ENCODE peak calls at places on chromosomes 5 and 9, in ten cellular contexts. O is HCT116, M is PC-3, Q is MM.1S, T is SK-N-SH, A is GM23338, P is GM23248, B is Karpas-422, N is hepatocyte, W is PC-9. R is an unnamed sample. For H3K9me2 and H3K4me1, the result is how much of the 10 kb centered on the place peaks cover.

GRCh38 chr9:95028855-95029219 is 288.7 kb downstream of the FANCC start:
- DNase-seq in N (no peak), Q (no peak), P (no peak), B (no peak), T (no peak), A (no peak), M (no peak), O (no peak), W (no peak), R (no peak)

GRCh38 chr9:106653111-106653697 is 209.8 kb upstream of the ZNF462 start:
- DNase-seq in A (no peak), P (no peak), W (no peak), B (peak), O (no peak), M (no peak), N (no peak), T (no peak), Q (no peak), R (no peak)

GRCh38 chr5:40556811-40557210 is 122.9 kb upstream of the PTGER4 start:
- DNase-seq in M (no peak), Q (no peak), O (no peak), N (no peak), T (no peak), P (no peak), B (no peak), W (no peak), A (no peak), R (no peak)

GRCh38 chr5:150144876-150145275 is 10.8 kb downstream of the PDGFRB start:
- DNase-seq in M (no peak), W (no peak), Q (no peak), O (no peak), P (no peak), A (no peak), B (no peak), N (no peak), T (no peak), R (no peak)

GRCh38 chr9:37938121-37938906 is 34.4 kb upstream of the SLC25A51 start:
- DNase-seq in T (peak), W (peak), Q (no peak), M (peak), O (no peak), B (no peak), P (peak), A (no peak), N (peak), R (no peak)

GRCh38 chr5:94691947-94692346 is 73.5 kb downstream of the SLF1 start:
- DNase-seq in Q (no peak), T (peak), B (no peak), W (no peak), A (no peak), N (peak), O (no peak), M (peak), P (peak), R (no peak)

GRCh38 chr5:119063579-119064379 is 7.1 kb upstream of the DMXL1 start:
- DNase-seq in T (no peak), B (no peak), W (no peak), M (peak), A (no peak), O (no peak), Q (no peak), P (peak), N (peak), R (no peak)

GRCh38 chr9:130893250-130894101 is 3.1 kb downstream of the QRFP start:
- DNase-seq in N (no peak), B (no peak), T (peak), M (no peak), Q (no peak), O (no peak), W (no peak), P (no peak), A (no peak), R (no peak)

GRCh38 chr9:32500768-32501167 is 25.2 kb downstream of the RIGI start:
- DNase-seq in W (no peak), O (no peak), Q (no peak), N (no peak), B (no peak), P (peak), M (peak), A (no peak), T (no peak), R (no peak)

GRCh38 chr5:95191330-95191729 is 93.6 kb downstream of the MCTP1 start:
- DNase-seq in A (no peak), M (no peak), B (no peak), O (no peak), W (no peak), P (no peak), N (no peak), Q (no peak), T (no peak), R (no peak)

GRCh38 chr9:31839273-31839672 is 545.2 kb upstream of the ACO1 start:
- DNase-seq in M (peak), N (peak), B (no peak), W (no peak), A (peak), P (no peak), O (no peak), T (no peak), Q (peak), R (no peak)

GRCh38 chr5:32984851-32985250 is 273.7 kb downstream of the NPR3 start:
- DNase-seq in O (no peak), A (no peak), Q (no peak), T (no peak), M (peak), B (no peak), N (no peak), P (peak), W (no peak), R (no peak)

GRCh38 chr9:127694890-127695735 is 11.7 kb upstream of the CFAP157 start:
- DNase-seq in P (peak), O (no peak), A (no peak), M (no peak), W (no peak), T (no peak), B (no peak), Q (no peak), N (no peak), R (no peak)

GRCh38 chr9:106619211-106619610 is 243.8 kb upstream of the ZNF462 start:
- DNase-seq in O (no peak), M (peak), P (peak), T (no peak), B (no peak), A (no peak), N (no peak), Q (no peak), W (no peak), R (no peak)

GRCh38 chr9:121367651-121368510 is 2.2 kb downstream of the STOM start:
- DNase-seq in Q (no peak), B (no peak), A (peak), N (no peak), O (no peak), T (no peak), M (no peak), P (peak), W (no peak), R (no peak)

GRCh38 chr9:91036826-91037510 is 235.3 kb downstream of the SYK start:
- DNase-seq in O (peak), P (peak), A (peak), T (peak), Q (no peak), N (peak), M (peak), W (peak), B (peak), R (peak)

GRCh38 chr9:81989700-81990099 is 1.1 kb downstream of the SPATA31D1 start:
- DNase-seq in W (no peak), Q (no peak), T (no peak), A (no peak), P (no peak), O (no peak), B (no peak), M (no peak), N (no peak), R (no peak)

GRCh38 chr5:66661149-66661548 is 65.0 kb downstream of the MAST4 start:
- DNase-seq in N (no peak), P (peak), B (no peak), T (no peak), A (no peak), Q (no peak), W (no peak), O (no peak), M (no peak), R (no peak)

GRCh38 chr5:177434437-177434836 is 8.0 kb downstream of the GRK6 start:
- DNase-seq in B (no peak), O (no peak), N (no peak), M (no peak), W (no peak), T (no peak), Q (no peak), A (no peak), P (no peak), R (no peak)

GRCh38 chr5:181241393-181241975 is 2.2 kb downstream of the RACK1 start:
- DNase-seq in Q (peak), W (peak), N (peak), M (peak), T (peak), P (peak), A (no peak), B (peak), O (no peak), R (peak)

GRCh38 chr5:163586431-163587033 is 81.1 kb downstream of the MAT2B start:
- DNase-seq in A (no peak), O (no peak), N (no peak), P (peak), M (no peak), T (no peak), W (no peak), B (no peak), Q (no peak), R (no peak)

GRCh38 chr5:176748073-176748966 is 62.0 kb upstream of the UNC5A start:
- DNase-seq in T (peak), W (no peak), Q (no peak), A (no peak), M (peak), N (no peak), O (no peak), P (no peak), B (no peak), R (no peak)

GRCh38 chr5:132823481-132824050 is 6.9 kb downstream of the SHROOM1 start:
- DNase-seq in O (no peak), A (no peak), B (no peak), Q (no peak), T (no peak), N (no peak), M (no peak), P (no peak), W (no peak), R (no peak)

GRCh38 chr9:95650720-95651119 is 133.9 kb upstream of the PTCH1 start:
- DNase-seq in B (no peak), W (no peak), P (no peak), M (no peak), A (no peak), O (no peak), N (no peak), T (no peak), Q (no peak), R (no peak)

GRCh38 chr5:147558826-147559225 is 49.0 kb upstream of the DPYSL3 start:
- DNase-seq in W (no peak), O (no peak), Q (peak), A (peak), N (peak), T (peak), B (peak), P (peak), M (peak), R (no peak)

GRCh38 chr5:117220730-117221129 is 646.1 kb upstream of the SEMA6A start:
- DNase-seq in Q (no peak), W (no peak), A (no peak), N (no peak), M (no peak), T (no peak), P (no peak), O (no peak), B (no peak), R (no peak)

GRCh38 chr5:35853652-35854051 is 3.0 kb upstream of the IL7R start:
- DNase-seq in W (no peak), P (no peak), B (no peak), A (no peak), Q (no peak), O (no peak), M (no peak), T (no peak), N (no peak), R (no peak)

GRCh38 chr5:671459-672328 is 21.5 kb downstream of the TPPP start:
- DNase-seq in P (peak), O (no peak), A (peak), M (peak), B (peak), T (peak), Q (peak), W (peak), N (peak), R (peak)

GRCh38 chr9:126151031-126151670 is 175.5 kb upstream of the MVB12B start:
- DNase-seq in W (no peak), P (no peak), O (no peak), M (no peak), Q (no peak), B (no peak), A (no peak), N (no peak), T (peak), R (no peak)

GRCh38 chr9:76717611-76718010 is 46.6 kb upstream of the PCA3 start:
- DNase-seq in W (no peak), M (no peak), P (peak), Q (no peak), T (no peak), B (no peak), N (no peak), A (no peak), O (no peak), R (no peak)

GRCh38 chr5:138543730-138544104 is 681 bp upstream of the ETF1 start:
- DNase-seq in W (no peak), A (no peak), P (no peak), N (no peak), O (no peak), M (no peak), Q (no peak), B (no peak), T (peak), R (no peak)

GRCh38 chr5:173888473-173889135 is 455 bp downstream of the CPEB4 start:
- DNase-seq in A (peak), P (peak), B (no peak), O (no peak), N (no peak), M (peak), Q (no peak), T (peak), W (no peak), R (no peak)

GRCh38 chr9:79663878-79664277 is 92.1 kb downstream of the TLE4 start:
- DNase-seq in B (no peak), N (no peak), P (peak), W (no peak), A (no peak), T (peak), M (no peak), Q (no peak), O (no peak), R (no peak)

GRCh38 chr9:125085703-125086477 is 57.4 kb downstream of the SCAI start:
- DNase-seq in O (no peak), W (no peak), N (no peak), B (peak), Q (no peak), T (no peak), M (no peak), P (no peak), A (no peak), R (peak)

GRCh38 chr5:180718810-180719453 is 20.9 kb downstream of the OR2Y1 start:
- DNase-seq in T (peak), Q (peak), N (peak), W (peak), A (peak), O (peak), B (peak), P (peak), M (peak), R (peak)

GRCh38 chr9:100718717-100719116 is 140.8 kb downstream of the CAVIN4 start:
- DNase-seq in Q (no peak), N (no peak), T (no peak), O (no peak), M (no peak), P (no peak), B (no peak), W (no peak), A (no peak), R (no peak)

GRCh38 chr9:100715100-100715379 is 137.2 kb downstream of the CAVIN4 start:
- DNase-seq in P (no peak), O (no peak), N (no peak), A (no peak), W (no peak), B (no peak), T (no peak), M (no peak), Q (no peak), R (no peak)

GRCh38 chr9:100714372-100715099 is 136.7 kb downstream of the CAVIN4 start:
- DNase-seq in W (peak), P (peak), M (peak), A (peak), O (peak), N (peak), Q (peak), B (peak), T (peak), R (peak)
- H3K9me2 ChIP-seq in W (under half), P (under half), M (under half), A (under half), O (under half), N (under half), Q (under half), B (under half), T (under half), R (under half)

DNA sequence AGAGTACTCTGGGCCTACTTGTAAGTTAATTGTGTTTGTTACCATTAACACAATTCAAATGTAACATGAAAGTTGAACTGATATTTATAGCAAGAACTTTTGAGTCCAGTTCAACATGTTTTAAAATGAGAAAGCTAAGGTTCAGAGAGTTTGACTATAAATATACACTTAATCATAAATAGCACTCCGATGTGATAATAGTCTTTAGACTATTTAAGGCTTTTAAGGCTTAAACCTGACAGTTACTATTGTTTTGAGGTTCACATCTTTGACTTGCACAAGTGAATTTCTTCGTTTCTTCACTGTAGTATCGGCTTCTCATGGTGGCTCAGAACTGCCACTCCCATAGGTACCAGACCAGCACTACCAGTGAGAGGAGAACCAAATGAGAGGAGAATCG is 42.4 kb downstream of the ZNF608 start:
- DNase-seq in W (no peak), N (no peak), Q (no peak), P (no peak), A (no peak), M (no peak), B (peak), T (no peak), O (no peak), R (no peak)
- H3K4me1 ChIP-seq in W (under half), N (half or more), Q (under half), P (under half), A (half or more), M (under half), B (half or more), T (under half), O (under half), R (half or more)

GRCh38 chr5:171542504-171543150 is 123.2 kb downstream of the FGF18 start:
- DNase-seq in O (no peak), B (no peak), T (no peak), W (no peak), Q (no peak), A (no peak), P (no peak), N (no peak), M (no peak), R (no peak)

GRCh38 chr5:171540865-171541264 is 121.4 kb downstream of the FGF18 start:
- DNase-seq in T (no peak), A (no peak), O (no peak), P (no peak), N (no peak), B (no peak), M (no peak), Q (no peak), W (no peak), R (no peak)

GRCh38 chr5:171544913-171545550 is 125.6 kb downstream of the FGF18 start:
- DNase-seq in B (no peak), W (no peak), O (no peak), A (no peak), N (no peak), Q (no peak), T (no peak), M (no peak), P (no peak), R (no peak)

GRCh38 chr5:171541380-171541779 is 121.9 kb downstream of the FGF18 start:
- DNase-seq in T (no peak), M (no peak), Q (no peak), B (no peak), P (no peak), N (no peak), A (no peak), O (no peak), W (no peak), R (no peak)

GRCh38 chr5:171543486-171543885 is 124.0 kb downstream of the FGF18 start:
- DNase-seq in N (no peak), O (no peak), B (no peak), M (peak), Q (no peak), P (peak), A (no peak), T (no peak), W (peak), R (no peak)
- H2AFZ ChIP-seq in N (no peak), O (no peak), B (no peak), M (no peak), Q (no peak), P (no peak), A (no peak), T (no peak), W (no peak), R (no peak)

GRCh38 chr5:3364433-3364832 is 231.2 kb upstream of the IRX1 start:
- DNase-seq in O (no peak), T (no peak), P (no peak), N (no peak), W (no peak), B (no peak), M (no peak), Q (no peak), A (no peak), R (no peak)
- H3K9me2 ChIP-seq in O (under half), T (under half), P (under half), N (under half), W (under half), B (under half), M (under half), Q (under half), A (under half), R (under half)

GRCh38 chr9:16505159-16505558 is 365.3 kb downstream of the BNC2 start:
- DNase-seq in O (no peak), T (no peak), N (peak), W (peak), A (no peak), P (peak), B (peak), M (peak), Q (no peak), R (no peak)
- H3K4me1 ChIP-seq in O (under half), T (under half), N (under half), W (under half), A (under half), P (half or more), B (under half), M (under half), Q (under half), R (under half)

GRCh38 chr9:114552716-114553115 is 34.9 kb upstream of the ATP6V1G1 start:
- DNase-seq in N (no peak), Q (no peak), T (no peak), A (no peak), P (peak), W (no peak), M (peak), B (no peak), O (no peak), R (no peak)

GRCh38 chr9:114546851-114547250 is 40.7 kb upstream of the ATP6V1G1 start:
- DNase-seq in N (no peak), T (no peak), M (no peak), W (no peak), A (no peak), O (no peak), B (no peak), P (peak), Q (no peak), R (no peak)

GRCh38 chr9:114549677-114550330 is 37.8 kb upstream of the ATP6V1G1 start:
- DNase-seq in Q (no peak), B (peak), T (no peak), M (peak), P (peak), O (no peak), A (no peak), W (no peak), N (no peak), R (no peak)

GRCh38 chr9:114553202-114553601 is 34.4 kb upstream of the ATP6V1G1 start:
- DNase-seq in A (no peak), Q (no peak), W (no peak), M (no peak), O (no peak), N (no peak), T (no peak), B (no peak), P (no peak), R (no peak)

GRCh38 chr9:114551750-114552685 is 35.6 kb upstream of the ATP6V1G1 start:
- DNase-seq in B (no peak), O (peak), A (no peak), P (peak), T (peak), W (peak), M (peak), N (peak), Q (no peak), R (no peak)
- H2AFZ ChIP-seq in B (no peak), O (peak), A (no peak), P (peak), T (peak), W (no peak), M (peak), N (no peak), Q (no peak), R (no peak)

GRCh38 chr5:153559926-153560325 is 69.5 kb downstream of the GRIA1 start:
- DNase-seq in T (no peak), B (no peak), A (no peak), M (no peak), P (no peak), N (no peak), Q (no peak), W (no peak), O (no peak), R (no peak)
- H3K9me2 ChIP-seq in T (under half), B (under half), A (under half), M (under half), P (under half), N (under half), Q (under half), W (under half), O (under half), R (under half)

GRCh38 chr5:175668006-175668405 is 10.1 kb downstream of the HRH2 start:
- DNase-seq in P (no peak), A (no peak), M (no peak), W (no peak), Q (no peak), N (no peak), O (no peak), T (no peak), B (no peak), R (no peak)
- H3K4me1 ChIP-seq in P (under half), A (under half), M (under half), W (under half), Q (under half), N (under half), O (under half), T (under half), B (under half), R (under half)

R was measured in OCI-LY7.